ENCODE peak calls at places on chromosomes 5 and 9, in six cellular contexts. E is GM23338, Z is keratinocyte, W is fibroblast of lung, R is HepG2, P is HCT116. G is an unnamed sample.

GRCh38 chr9:81716409-81716808 is 27.1 kb upstream of the TLE1 start:
- DNase-seq in E (no peak), R (no peak), W (peak; percentile 41), Z (no peak), P (no peak), G (no peak)

GRCh38 chr5:69035665-69036064 is 58.1 kb upstream of the SLC30A5 start:
- DNase-seq in W (no peak), E (no peak), P (no peak), R (no peak), Z (no peak), G (no peak)

GRCh38 chr5:73100109-73100508 is 20.3 kb upstream of the TMEM171 start:
- DNase-seq in W (no peak), E (no peak), Z (no peak), R (no peak), P (no peak), G (no peak)

GRCh38 chr5:31186672-31187267 is 6.7 kb upstream of the CDH6 start:
- DNase-seq in E (peak; percentile 72), W (peak; percentile 43), P (peak; percentile 15), R (peak; percentile 37), Z (no peak), G (no peak)

GRCh38 chr9:134484479-134484878 is 157.1 kb upstream of the COL5A1 start:
- DNase-seq in P (no peak), E (no peak), R (no peak), Z (no peak), W (no peak), G (no peak)

GRCh38 chr9:91426123-91426745 is 2.6 kb upstream of the NFIL3 start:
- DNase-seq in Z (no peak), W (peak; percentile 21), E (peak; percentile 65), P (peak; percentile 51), R (peak; percentile 53), G (no peak)

GRCh38 chr9:34459356-34459755 is 751 bp downstream of the DNAI1 start:
- DNase-seq in Z (no peak), W (no peak), E (no peak), R (no peak), P (no peak), G (no peak)

GRCh38 chr9:86406366-86406765 is 52.2 kb upstream of the TUT7 start:
- DNase-seq in W (peak; percentile 71), P (no peak), R (peak; percentile 59), E (no peak), Z (peak; percentile 48), G (no peak)

GRCh38 chr5:81907012-81907411 is 64.8 kb upstream of the ATG10 start:
- DNase-seq in Z (no peak), P (no peak), R (no peak), W (peak; percentile 18), E (no peak), G (no peak)

GRCh38 chr9:6007770-6008168 is 7.7 kb downstream of the RANBP6 start:
- DNase-seq in R (peak; percentile 54), P (peak; percentile 27), E (peak; percentile 89), W (peak; percentile 56), Z (no peak), G (peak; percentile 86)

GRCh38 chr9:115006660-115007059 is 76.3 kb upstream of the TNFSF8 start:
- DNase-seq in E (no peak), W (peak; percentile 98), Z (no peak), R (no peak), P (no peak), G (no peak)

GRCh38 chr5:171450423-171451246 is 31.2 kb downstream of the FGF18 start:
- DNase-seq in E (peak; percentile 70), P (no peak), Z (no peak), W (peak; percentile 79), R (no peak), G (peak; percentile 66)

GRCh38 chr9:119365291-119366027 is 3.8 kb downstream of the BRINP1 start:
- DNase-seq in E (peak; percentile 95), Z (no peak), P (no peak), W (peak; percentile 23), R (peak; percentile 6), G (peak; percentile 87)

GRCh38 chr9:83656032-83656680 is 33.2 kb downstream of the IDNK start:
- DNase-seq in Z (no peak), W (no peak), E (no peak), R (no peak), P (no peak), G (no peak)

GRCh38 chr9:79694676-79695400 is 123.1 kb downstream of the TLE4 start:
- DNase-seq in P (no peak), W (peak; percentile 94), Z (no peak), R (no peak), E (peak; percentile 77), G (peak; percentile 41)

GRCh38 chr5:175707751-175708375 is 50.0 kb downstream of the HRH2 start:
- DNase-seq in W (no peak), P (no peak), E (no peak), Z (no peak), R (no peak), G (no peak)

GRCh38 chr9:97243606-97244005 is 63.9 kb upstream of the CCDC180 start:
- DNase-seq in W (peak; percentile 3), P (no peak), Z (no peak), E (no peak), R (no peak), G (no peak)

GRCh38 chr9:97237311-97237786 is 70.1 kb upstream of the CCDC180 start:
- DNase-seq in W (no peak), Z (no peak), R (peak; percentile 20), P (no peak), E (peak; percentile 72), G (peak; percentile 37)

DNA sequence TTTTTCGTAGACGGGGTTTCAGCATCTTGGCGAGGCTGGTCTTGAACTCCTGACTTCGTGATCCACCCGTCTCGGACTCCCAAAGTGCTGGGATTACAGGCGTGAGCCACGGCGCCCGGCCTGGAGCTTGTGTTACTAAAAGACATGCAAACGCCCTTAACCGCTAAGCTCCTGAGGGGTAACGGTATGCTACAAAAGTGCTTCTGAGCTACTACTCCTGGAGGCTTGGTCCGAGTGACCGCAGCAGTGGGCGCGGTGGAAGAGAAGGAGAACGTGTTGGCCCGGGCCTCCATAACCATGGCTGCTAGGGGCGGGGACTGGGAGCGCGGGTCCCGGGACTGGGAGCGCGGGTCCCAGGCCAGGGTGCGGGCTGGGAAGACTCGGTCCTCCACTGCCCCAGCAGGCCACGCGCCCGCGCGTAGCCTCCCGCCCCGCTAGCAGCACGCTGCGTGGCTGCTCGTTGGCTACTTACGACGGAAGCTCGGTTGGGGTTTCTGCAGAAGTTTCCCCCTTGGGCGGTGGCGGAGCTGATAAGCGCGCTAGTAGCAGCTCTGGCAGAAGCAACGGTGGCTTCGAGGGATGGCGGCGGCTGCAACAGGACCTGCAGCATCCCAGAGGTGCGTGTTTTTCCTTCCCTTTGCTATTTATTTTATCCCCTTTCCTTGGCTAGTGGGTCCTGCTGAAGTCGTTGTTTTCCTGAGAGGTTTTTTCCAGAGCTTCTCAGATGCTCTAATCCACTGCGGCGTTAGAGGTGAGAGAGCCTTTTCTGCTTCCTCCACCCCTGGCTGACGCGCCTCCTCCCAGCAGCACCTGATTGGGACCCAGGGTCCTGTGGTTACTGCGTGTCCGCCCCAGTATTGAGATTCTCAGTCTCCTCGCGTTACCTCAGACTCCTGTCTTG is 69.3 kb upstream of the CCDC180 start:
- DNase-seq in Z (no peak), E (peak; percentile 90), R (peak; percentile 52), P (peak; percentile 86), W (peak; percentile 77), G (peak; percentile 84)
- H2AFZ ChIP-seq in Z (peak overlapping the region; percentile 85), E (peak overlapping the region; percentile 91), R (no peak overlapping the region), P (peak overlapping the region; percentile 82), W (peak overlapping the region; percentile 93), G (no peak overlapping the region)

GRCh38 chr5:130479045-130479804 is 575.0 kb downstream of the CHSY3 start:
- DNase-seq in W (no peak), P (no peak), E (peak; percentile 26), Z (no peak), R (no peak), G (no peak)

GRCh38 chr5:130476325-130476724 is 572.1 kb downstream of the CHSY3 start:
- DNase-seq in P (no peak), E (no peak), R (no peak), W (peak; percentile 7), Z (no peak), G (no peak)
- H3K4me2 ChIP-seq in P (no peak overlapping the region), E (no peak overlapping the region), R (no peak overlapping the region), W (no peak overlapping the region), Z (no peak overlapping the region), G (no peak overlapping the region)

GRCh38 chr5:168660691-168661090 is 81.5 kb upstream of the PANK3 start:
- DNase-seq in W (no peak), R (no peak), E (no peak), P (no peak), Z (no peak), G (no peak)

GRCh38 chr5:168655316-168655715 is 76.1 kb upstream of the PANK3 start:
- DNase-seq in W (no peak), P (no peak), R (no peak), E (no peak), Z (no peak), G (no peak)

GRCh38 chr5:168659286-168659847 is 80.2 kb upstream of the PANK3 start:
- DNase-seq in E (no peak), R (no peak), W (no peak), Z (no peak), P (no peak), G (no peak)

GRCh38 chr5:168656633-168657032 is 77.5 kb upstream of the PANK3 start:
- DNase-seq in R (no peak), E (no peak), P (no peak), W (peak; percentile 37), Z (no peak), G (no peak)

DNA sequence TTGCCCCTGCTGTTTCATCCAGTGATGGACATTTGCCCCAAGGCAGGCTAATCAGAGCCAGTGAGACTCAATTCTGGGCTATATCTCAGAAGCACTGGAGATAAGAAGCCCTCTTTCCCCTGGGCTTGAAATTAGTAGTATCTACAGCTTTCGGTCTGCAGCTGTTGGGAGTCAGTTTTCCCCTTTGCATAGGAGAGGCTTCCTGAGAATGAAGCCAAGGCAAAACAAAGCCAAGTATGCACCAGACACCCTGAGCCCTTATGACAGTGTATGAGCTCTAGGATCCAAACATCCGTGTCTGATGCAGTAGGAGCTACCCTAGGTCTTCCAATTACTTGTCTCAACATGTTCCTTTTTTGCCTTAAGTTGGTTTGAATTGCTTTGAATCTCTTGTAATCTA is 79.2 kb upstream of the PANK3 start:
- DNase-seq in Z (no peak), W (no peak), E (no peak), P (no peak), R (no peak), G (no peak)
- H2AFZ ChIP-seq in Z (peak overlapping the region; percentile 22), W (no peak overlapping the region), E (peak overlapping the region; percentile 56), P (no peak overlapping the region), R (no peak overlapping the region), G (no peak overlapping the region)

GRCh38 chr9:137412431-137412830 is 10.5 kb downstream of the EXD3 start:
- DNase-seq in Z (no peak), P (no peak), W (no peak), E (no peak), R (no peak), G (peak; percentile 18)
- H3K4me2 ChIP-seq in Z (no peak overlapping the region), P (peak overlapping the region; percentile 89), W (no peak overlapping the region), E (no peak overlapping the region), R (no peak overlapping the region), G (no peak overlapping the region)

G was measured in H9.